ENCODE peak calls at places on chromosomes 4 and X, in seven cellular contexts. B is CD4-positive, CD25-positive, alpha-beta regulatory T cell; R is AG08396; Q is esophagus squamous epithelium; H is body of pancreas; X is stimulated activated CD4-positive, alpha-beta T cell treated with anti-CD3 and anti-CD28 coated beads, Interleukin-15, amount 100 ng/mL, for 1 hour; J is mucosa of gallbladder. L is an unnamed sample.

GRCh38 chrX:113929004-113929403 is 654.9 kb upstream of the HTR2C start:
- DNase-seq in B (no peak), R (peak), Q (no peak), H (no peak), X (no peak), J (peak), L (no peak)

GRCh38 chr4:8439914-8440490 is 521 bp downstream of the ACOX3 start:
- DNase-seq in B (no peak), R (no peak), Q (no peak), H (no peak), X (no peak), J (no peak), L (no peak)

GRCh38 chrX:7950865-7951264 is 23.7 kb upstream of the PNPLA4 start:
- DNase-seq in B (no peak), R (no peak), Q (no peak), H (no peak), X (no peak), J (no peak), L (no peak)

GRCh38 chr4:128924951-128925350 is 115.5 kb downstream of the JADE1 start:
- DNase-seq in B (no peak), R (no peak), Q (no peak), H (no peak), X (no peak), J (no peak), L (no peak)

GRCh38 chr4:163139048-163139447 is 27.6 kb downstream of the NAF1 start:
- DNase-seq in B (no peak), R (no peak), Q (no peak), H (no peak), X (no peak), J (no peak), L (no peak)

GRCh38 chr4:157918036-157918832 is 254.6 kb downstream of the GASK1B start:
- DNase-seq in B (no peak), R (no peak), Q (no peak), H (no peak), X (no peak), J (no peak), L (no peak)

GRCh38 chrX:17655232-17656034 is 81.9 kb upstream of the SCML1 start:
- DNase-seq in B (no peak), R (peak), Q (no peak), H (no peak), X (no peak), J (no peak), L (no peak)

GRCh38 chr4:183588169-183588675 is 70.8 kb downstream of the RWDD4 start:
- DNase-seq in B (no peak), R (peak), Q (no peak), H (peak), X (no peak), J (no peak), L (peak)

GRCh38 chr4:1749370-1749769 is 28.0 kb downstream of the TACC3 start:
- DNase-seq in B (no peak), R (no peak), Q (no peak), H (no peak), X (no peak), J (no peak), L (no peak)